ENCODE peak calls at places on chromosomes 6 and 20, in ten cellular contexts. B is GM23248; U is NCI-H2029; Y is H4; O is stimulated activated CD4-positive, alpha-beta T cell treated with anti-CD3 and anti-CD28 coated beads, Interleukin-1b, Interleukin-23, amount 100 ng/mL, for 24 hours; G is HEK293T; Z is NCI-H2107; Q is NCI-H2081; T is C1 segment of cervical spinal cord; I is omental fat pad. P is an unnamed sample.

GRCh38 chr6:42774201-42774600 is 7.7 kb upstream of the BICRAL start:
- DNase-seq in B (no peak), U (no peak), Y (no peak), O (no peak), G (no peak), Z (no peak), Q (no peak), T (no peak), I (no peak), P (no peak)

GRCh38 chr20:61251529-61252393 is at the start of gene CDH4:
- DNase-seq in B (peak; percentile 31), U (peak; percentile 24), Y (no peak), O (no peak), G (peak; percentile 56), Z (no peak), Q (no peak), T (no peak), I (no peak), P (no peak)

GRCh38 chr6:158321960-158322359 is 9.7 kb downstream of the TULP4 start:
- DNase-seq in B (peak; percentile 52), U (no peak), Y (peak; percentile 6), O (no peak), G (no peak), Z (no peak), Q (no peak), T (no peak), I (no peak), P (no peak)

GRCh38 chr6:37368961-37369320 is 15.2 kb downstream of the RNF8 start:
- DNase-seq in B (no peak), U (no peak), Y (no peak), O (no peak), G (no peak), Z (no peak), Q (no peak), T (no peak), I (no peak), P (no peak)

GRCh38 chr6:11650711-11651110 is 113.2 kb downstream of the TMEM170B start:
- DNase-seq in B (no peak), U (no peak), Y (no peak), O (no peak), G (no peak), Z (no peak), Q (no peak), T (no peak), I (no peak), P (no peak)

GRCh38 chr6:33717857-33718552 is 6.5 kb upstream of the UQCC2 start:
- DNase-seq in B (peak; percentile 22), U (no peak), Y (no peak), O (no peak), G (no peak), Z (no peak), Q (no peak), T (no peak), I (no peak), P (no peak)

GRCh38 chr6:20924911-20925543 is 390.8 kb downstream of the CDKAL1 start:
- DNase-seq in B (peak; percentile 7), U (no peak), Y (no peak), O (no peak), G (no peak), Z (no peak), Q (no peak), T (no peak), I (no peak), P (no peak)

GRCh38 chr6:138647006-138647405 is 126.6 kb upstream of the CCDC28A start:
- DNase-seq in B (peak; percentile 78), U (no peak), Y (no peak), O (no peak), G (no peak), Z (no peak), Q (no peak), T (no peak), I (no peak), P (no peak)

GRCh38 chr6:149329529-149329928 is 12.0 kb downstream of the TAB2 start:
- DNase-seq in B (no peak), U (no peak), Y (no peak), O (no peak), G (no peak), Z (no peak), Q (no peak), T (no peak), I (no peak), P (no peak)

GRCh38 chr6:135358251-135358821 is 139.2 kb downstream of the AHI1 start:
- DNase-seq in B (peak; percentile 96), U (no peak), Y (peak; percentile 7), O (no peak), G (no peak), Z (no peak), Q (no peak), T (no peak), I (no peak), P (no peak)

GRCh38 chr6:21005816-21006553 is 471.7 kb downstream of the CDKAL1 start:
- DNase-seq in B (peak; percentile 93), U (no peak), Y (peak; percentile 40), O (no peak), G (no peak), Z (no peak), Q (no peak), T (no peak), I (no peak), P (no peak)

P was measured in dorsolateral prefrontal cortex.